ENCODE peak calls at places on chromosome 20, in seven cellular contexts. F is PC-3, W is psoas muscle, E is breast epithelium, U is AG04449, Q is choroid plexus epithelial cell, J is nephron progenitor cell. V is an unnamed sample.

GRCh38 chr20:22438346-22438745 is 146.0 kb downstream of the FOXA2 start:
- DNase-seq in F (no peak), W (no peak), E (no peak), U (no peak), Q (no peak), J (no peak), V (no peak)

GRCh38 chr20:6870559-6870958 is 103.1 kb downstream of the BMP2 start:
- DNase-seq in F (no peak), W (no peak), E (no peak), U (no peak), Q (peak), J (no peak), V (no peak)

GRCh38 chr20:47878601-47879004 is 93.3 kb upstream of the SULF2 start:
- DNase-seq in F (peak), W (no peak), E (no peak), U (no peak), Q (no peak), J (no peak), V (no peak)

GRCh38 chr20:19314619-19315018 is 102.2 kb downstream of the SLC24A3 start:
- DNase-seq in F (no peak), W (no peak), E (no peak), U (no peak), Q (no peak), J (no peak), V (no peak)

GRCh38 chr20:41198443-41198842 is 61.1 kb downstream of the PLCG1 start:
- DNase-seq in F (no peak), W (no peak), E (no peak), U (no peak), Q (no peak), J (no peak), V (no peak)

GRCh38 chr20:36214684-36215256 is 21.5 kb upstream of the AAR2 start:
- DNase-seq in F (peak), W (no peak), E (no peak), U (no peak), Q (peak), J (no peak), V (no peak)

GRCh38 chr20:47300071-47300470 is 56.4 kb downstream of the ZMYND8 start:
- DNase-seq in F (no peak), W (no peak), E (no peak), U (no peak), Q (peak), J (no peak), V (no peak)

GRCh38 chr20:40931348-40932044 is 97.1 kb upstream of the TOP1 start:
- DNase-seq in F (no peak), W (no peak), E (no peak), U (no peak), Q (no peak), J (no peak), V (no peak)

GRCh38 chr20:45459606-45460005 is 9.9 kb upstream of the WFDC2 start:
- DNase-seq in F (peak), W (no peak), E (no peak), U (no peak), Q (peak), J (no peak), V (no peak)

GRCh38 chr20:50172347-50173013 is 18.1 kb upstream of the CEBPB start:
- DNase-seq in F (no peak), W (peak), E (peak), U (no peak), Q (peak), J (peak), V (no peak)

GRCh38 chr20:12775041-12775440 is 233.7 kb upstream of the SPTLC3 start:
- DNase-seq in F (no peak), W (no peak), E (no peak), U (no peak), Q (no peak), J (no peak), V (no peak)

GRCh38 chr20:49608752-49609670 is 41.1 kb upstream of the PTGIS start:
- DNase-seq in F (peak), W (peak), E (peak), U (no peak), Q (peak), J (peak), V (no peak)

GRCh38 chr20:51366155-51366886 is 176.2 kb downstream of the NFATC2 start:
- DNase-seq in F (peak), W (peak), E (no peak), U (peak), Q (peak), J (no peak), V (peak)

GRCh38 chr20:20202793-20203192 is 150.5 kb downstream of the CFAP61 start:
- DNase-seq in F (no peak), W (no peak), E (no peak), U (no peak), Q (no peak), J (no peak), V (no peak)

GRCh38 chr20:58421497-58421850 is 32.4 kb downstream of the VAPB start:
- DNase-seq in F (no peak), W (no peak), E (no peak), U (no peak), Q (no peak), J (no peak), V (no peak)

GRCh38 chr20:23459431-23460112 is 6.9 kb upstream of the CST11 start:
- DNase-seq in F (no peak), W (no peak), E (no peak), U (no peak), Q (no peak), J (no peak), V (no peak)

GRCh38 chr20:58447733-58448391 is 58.8 kb downstream of the VAPB start:
- DNase-seq in F (peak), W (no peak), E (no peak), U (no peak), Q (peak), J (peak), V (peak)

GRCh38 chr20:63957004-63957689 is 931 bp upstream of the UCKL1 start:
- DNase-seq in F (peak), W (peak), E (no peak), U (no peak), Q (peak), J (peak), V (peak)

GRCh38 chr20:48583801-48584200 is 244.0 kb downstream of the PREX1 start:
- DNase-seq in F (no peak), W (no peak), E (no peak), U (no peak), Q (no peak), J (no peak), V (no peak)

GRCh38 chr20:7841291-7841966 is 98.8 kb downstream of the HAO1 start:
- DNase-seq in F (peak), W (peak), E (no peak), U (no peak), Q (peak), J (no peak), V (peak)

GRCh38 chr20:64176548-64177419 is 12.5 kb downstream of the MYT1 start:
- DNase-seq in F (no peak), W (no peak), E (no peak), U (no peak), Q (no peak), J (no peak), V (no peak)

GRCh38 chr20:51365670-51366069 is 176.8 kb downstream of the NFATC2 start:
- DNase-seq in F (peak), W (no peak), E (no peak), U (peak), Q (peak), J (no peak), V (no peak)

GRCh38 chr20:13745784-13746183 is 38.9 kb downstream of the ESF1 start:
- DNase-seq in F (no peak), W (no peak), E (no peak), U (no peak), Q (no peak), J (no peak), V (no peak)

GRCh38 chr20:61767776-61768494 is 297.7 kb downstream of the TAF4 start:
- DNase-seq in F (no peak), W (no peak), E (peak), U (no peak), Q (no peak), J (no peak), V (no peak)

GRCh38 chr20:44079291-44079690 is 107.7 kb downstream of the JPH2 start:
- DNase-seq in F (peak), W (no peak), E (no peak), U (no peak), Q (peak), J (no peak), V (no peak)

GRCh38 chr20:4227085-4227821 is 211.9 kb upstream of the RNF24 start:
- DNase-seq in F (peak), W (no peak), E (no peak), U (no peak), Q (peak), J (no peak), V (no peak)

GRCh38 chr20:49712918-49713778 is 530 bp downstream of the B4GALT5 start:
- DNase-seq in F (no peak), W (peak), E (no peak), U (no peak), Q (peak), J (no peak), V (no peak)

GRCh38 chr20:44433751-44434538 is 41.7 kb upstream of the TTPAL start:
- DNase-seq in F (no peak), W (no peak), E (no peak), U (no peak), Q (no peak), J (no peak), V (no peak)

GRCh38 chr20:1773816-1774215 is 116.2 kb upstream of the SIRPG start:
- DNase-seq in F (no peak), W (no peak), E (no peak), U (no peak), Q (no peak), J (no peak), V (no peak)

GRCh38 chr20:1764136-1765033 is 106.8 kb upstream of the SIRPG start:
- DNase-seq in F (peak), W (peak), E (peak), U (peak), Q (peak), J (peak), V (peak)

GRCh38 chr20:1774479-1774878 is 116.9 kb upstream of the SIRPG start:
- DNase-seq in F (no peak), W (no peak), E (no peak), U (no peak), Q (no peak), J (no peak), V (no peak)

GRCh38 chr20:1775117-1775516 is 117.5 kb upstream of the SIRPG start:
- DNase-seq in F (peak), W (no peak), E (no peak), U (peak), Q (peak), J (no peak), V (no peak)

GRCh38 chr20:1769491-1769890 is 111.9 kb upstream of the SIRPG start:
- DNase-seq in F (no peak), W (no peak), E (no peak), U (no peak), Q (no peak), J (no peak), V (no peak)
- TF ChIP-seq CTCF in F (no peak), W (no peak), E (no peak), U (no peak), Q (no peak), J (no peak), V (no peak)

GRCh38 chr20:2998728-2999127 is 44.7 kb upstream of the GNRH2 start:
- DNase-seq in F (no peak), W (no peak), E (no peak), U (no peak), Q (no peak), J (no peak), V (no peak)

GRCh38 chr20:2995796-2996195 is 47.6 kb upstream of the GNRH2 start:
- DNase-seq in F (no peak), W (no peak), E (no peak), U (no peak), Q (no peak), J (no peak), V (no peak)

GRCh38 chr20:3003416-3003815 is 40.0 kb upstream of the GNRH2 start:
- DNase-seq in F (no peak), W (no peak), E (no peak), U (no peak), Q (no peak), J (no peak), V (no peak)

GRCh38 chr20:3000852-3001523 is 42.4 kb upstream of the GNRH2 start:
- DNase-seq in F (peak), W (no peak), E (no peak), U (peak), Q (peak), J (no peak), V (peak)
- TF ChIP-seq CTCF in F (peak), W (peak), E (peak), U (peak), Q (peak), J (peak), V (peak)

GRCh38 chr20:17617868-17618672 is 48.2 kb downstream of the DSTN start:
- DNase-seq in F (no peak), W (peak), E (peak), U (no peak), Q (no peak), J (peak), V (no peak)
- TF ChIP-seq CTCF in F (no peak), W (no peak), E (no peak), U (no peak), Q (no peak), J (no peak), V (no peak)

GRCh38 chr20:57173986-57174385 is 92.5 kb downstream of the BMP7 start:
- DNase-seq in F (no peak), W (no peak), E (no peak), U (no peak), Q (no peak), J (no peak), V (no peak)

GRCh38 chr20:57174737-57175136 is 91.7 kb downstream of the BMP7 start:
- DNase-seq in F (no peak), W (peak), E (no peak), U (no peak), Q (no peak), J (no peak), V (no peak)

GRCh38 chr20:57176842-57177241 is 89.6 kb downstream of the BMP7 start:
- DNase-seq in F (no peak), W (no peak), E (no peak), U (no peak), Q (no peak), J (no peak), V (no peak)

GRCh38 chr20:57177636-57178280 is 88.7 kb downstream of the BMP7 start:
- DNase-seq in F (no peak), W (no peak), E (no peak), U (no peak), Q (no peak), J (no peak), V (no peak)

DNA sequence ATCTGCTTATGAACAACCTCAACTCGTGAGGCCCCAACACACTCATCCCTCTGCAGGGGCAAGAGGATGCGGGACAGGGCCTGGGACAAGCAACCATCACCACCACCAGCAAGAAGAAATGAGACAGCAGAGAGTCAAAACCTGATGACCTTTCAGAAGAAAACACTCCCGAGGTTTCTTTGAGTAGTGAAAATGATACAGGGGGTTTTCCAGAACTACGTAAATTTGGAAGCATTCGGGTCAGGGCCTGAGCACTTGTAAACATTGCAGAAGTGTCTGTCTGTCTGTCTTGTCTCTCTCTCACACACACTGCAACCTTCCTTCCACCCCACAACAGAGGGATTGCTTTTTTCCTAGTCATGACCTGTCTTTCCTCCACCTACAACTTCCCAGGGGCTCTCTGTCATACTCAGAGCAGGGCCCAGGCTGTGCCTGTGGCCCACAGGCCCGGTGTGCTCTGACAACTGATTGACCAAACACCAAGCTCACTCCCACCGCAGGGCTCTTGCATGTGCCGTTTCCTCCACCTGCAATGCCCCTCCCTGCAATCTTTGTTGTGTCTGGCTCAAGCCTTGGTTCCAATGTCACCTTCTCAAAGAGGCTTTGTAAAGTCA is 90.9 kb downstream of the BMP7 start:
- DNase-seq in F (no peak), W (no peak), E (no peak), U (no peak), Q (no peak), J (no peak), V (no peak)
- TF ChIP-seq CTCF in F (no peak), W (no peak), E (no peak), U (no peak), Q (no peak), J (no peak), V (no peak)

GRCh38 chr20:60334936-60335335 is 376.7 kb downstream of the CDH26 start:
- DNase-seq in F (no peak), W (no peak), E (no peak), U (no peak), Q (no peak), J (no peak), V (no peak)

GRCh38 chr20:60341062-60341461 is 382.8 kb downstream of the CDH26 start:
- DNase-seq in F (no peak), W (no peak), E (no peak), U (no peak), Q (no peak), J (no peak), V (no peak)

GRCh38 chr20:60345106-60345505 is 386.9 kb downstream of the CDH26 start:
- DNase-seq in F (no peak), W (no peak), E (no peak), U (no peak), Q (no peak), J (no peak), V (no peak)

GRCh38 chr20:60338556-60338955 is 380.3 kb downstream of the CDH26 start:
- DNase-seq in F (no peak), W (no peak), E (no peak), U (no peak), Q (no peak), J (no peak), V (no peak)

DNA sequence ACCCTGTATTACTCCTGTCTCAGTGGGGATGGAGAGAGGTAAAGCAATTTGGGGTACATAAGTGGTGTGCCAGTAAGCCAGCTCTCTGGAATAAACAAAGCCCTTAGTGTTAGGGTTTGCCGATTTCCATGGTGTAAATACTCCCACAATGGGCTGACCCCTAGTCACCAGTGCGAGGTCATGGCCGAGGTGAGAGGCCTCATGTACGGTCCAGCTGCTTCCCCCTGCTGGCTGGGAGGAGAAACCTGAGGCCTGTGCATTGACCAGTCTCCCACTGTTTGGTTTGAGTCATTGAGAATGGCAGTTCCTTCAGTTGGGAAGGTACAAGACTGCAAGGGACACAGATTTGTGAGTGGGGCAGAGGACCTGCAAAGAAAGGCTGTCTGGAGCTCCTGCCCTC is 382.0 kb downstream of the CDH26 start:
- DNase-seq in F (no peak), W (no peak), E (no peak), U (no peak), Q (no peak), J (no peak), V (no peak)
- TF ChIP-seq CTCF in F (no peak), W (no peak), E (no peak), U (no peak), Q (no peak), J (no peak), V (no peak)

GRCh38 chr20:62875419-62876355 is 14.1 kb upstream of the TCFL5 start:
- DNase-seq in F (peak), W (peak), E (peak), U (no peak), Q (peak), J (peak), V (peak)
- TF ChIP-seq CTCF in F (peak), W (peak), E (peak), U (peak), Q (peak), J (peak), V (peak)

DNA sequence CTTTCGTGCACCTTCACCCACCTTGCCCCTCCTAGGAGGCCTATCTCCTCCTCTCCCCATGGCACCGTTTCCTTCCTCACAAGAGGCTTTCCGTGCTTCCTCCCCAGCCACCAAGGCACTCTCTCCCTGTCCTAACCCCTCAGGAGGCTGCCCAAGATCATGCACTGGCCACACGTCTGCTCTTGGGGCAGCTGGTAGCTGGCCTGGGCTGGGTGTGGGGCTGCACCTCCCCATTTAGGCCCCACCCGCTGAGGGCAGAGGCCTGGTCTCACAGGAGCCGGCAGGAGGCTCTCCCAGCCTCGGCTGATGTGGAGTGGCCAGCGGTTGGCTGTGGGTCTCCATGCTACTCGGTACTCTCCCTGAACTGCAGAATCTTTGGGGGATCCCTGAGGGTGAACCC is 13.6 kb downstream of the NOL4L start:
- DNase-seq in F (no peak), W (no peak), E (no peak), U (no peak), Q (no peak), J (no peak), V (no peak)
- TF ChIP-seq CTCF in F (no peak), W (no peak), E (no peak), U (no peak), Q (no peak), J (no peak), V (no peak)

GRCh38 chr20:24534282-24534681 is 64.9 kb downstream of the SYNDIG1 start:
- DNase-seq in F (no peak), W (no peak), E (no peak), U (no peak), Q (no peak), J (no peak), V (no peak)

GRCh38 chr20:24535956-24536730 is 66.7 kb downstream of the SYNDIG1 start:
- DNase-seq in F (no peak), W (no peak), E (no peak), U (no peak), Q (no peak), J (no peak), V (no peak)

GRCh38 chr20:24531626-24532419 is 62.4 kb downstream of the SYNDIG1 start:
- DNase-seq in F (no peak), W (no peak), E (no peak), U (no peak), Q (no peak), J (no peak), V (no peak)

GRCh38 chr20:24531202-24531601 is 61.8 kb downstream of the SYNDIG1 start:
- DNase-seq in F (no peak), W (no peak), E (no peak), U (no peak), Q (no peak), J (no peak), V (no peak)

DNA sequence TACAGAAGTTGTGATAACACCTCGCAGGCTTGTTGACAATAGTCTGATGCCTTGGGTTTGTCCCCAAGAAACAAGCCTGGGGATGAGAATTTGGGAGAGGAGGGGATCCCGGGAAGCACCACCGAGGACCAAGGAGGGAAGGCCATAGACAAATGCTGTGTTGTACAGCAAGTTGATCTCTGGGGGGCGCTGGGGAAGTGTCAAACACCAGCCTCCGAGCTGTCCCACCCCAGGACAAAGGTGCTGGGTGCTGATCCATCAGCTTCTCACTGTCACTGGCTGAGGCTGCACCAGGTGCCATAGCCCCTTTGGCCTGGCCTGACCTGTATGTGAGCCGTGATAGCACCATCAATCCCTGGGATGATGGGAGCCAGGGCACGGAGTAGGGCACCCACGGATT is 64.0 kb downstream of the SYNDIG1 start:
- DNase-seq in F (no peak), W (no peak), E (no peak), U (no peak), Q (no peak), J (no peak), V (no peak)
- TF ChIP-seq CTCF in F (peak), W (no peak), E (no peak), U (no peak), Q (no peak), J (no peak), V (no peak)

V was measured in HFF-Myc.